ENCODE peak calls at places on chromosomes 13 and 19, in eight cellular contexts. G is aorta; V is activated CD4-positive, alpha-beta T cell treated with anti-CD3 and anti-CD28 coated beads for 24 hours; H is heart right ventricle; J is mesenteric fat pad; C is activated T-cell treated with anti-CD3 and anti-CD28 coated beads for 1 hour; E is T-cell; F is lung. D is an unnamed sample.

GRCh38 chr19:9075064-9075964 is 11.5 kb upstream of the OR1M1 start:
- DNase-seq in G (peak), V (no peak), H (peak), J (no peak), C (no peak), E (no peak), F (peak), D (peak)

GRCh38 chr13:101709952-101710351 is 257.5 kb downstream of the ITGBL1 start:
- DNase-seq in G (no peak), V (no peak), H (no peak), J (no peak), C (no peak), E (no peak), F (no peak), D (no peak)

GRCh38 chr13:56201834-56202233 is 938.9 kb upstream of the PRR20A start:
- DNase-seq in G (no peak), V (no peak), H (no peak), J (no peak), C (no peak), E (no peak), F (no peak), D (no peak)

GRCh38 chr13:39159393-39159792 is 121.1 kb downstream of the NHLRC3 start:
- DNase-seq in G (no peak), V (no peak), H (no peak), J (no peak), C (no peak), E (no peak), F (no peak), D (no peak)

GRCh38 chr13:100510208-100510997 is 78.2 kb downstream of the GGACT start:
- DNase-seq in G (no peak), V (no peak), H (no peak), J (no peak), C (no peak), E (no peak), F (no peak), D (no peak)

GRCh38 chr13:41074523-41074922 is 13.2 kb downstream of the WBP4 start:
- DNase-seq in G (no peak), V (no peak), H (no peak), J (no peak), C (no peak), E (no peak), F (no peak), D (no peak)

GRCh38 chr13:75906315-75906714 is 270.2 kb downstream of the LMO7 start:
- DNase-seq in G (no peak), V (no peak), H (no peak), J (no peak), C (no peak), E (no peak), F (no peak), D (no peak)

GRCh38 chr13:45339399-45339798 is 1.6 kb downstream of the TPT1 start:
- DNase-seq in G (no peak), V (no peak), H (no peak), J (no peak), C (no peak), E (no peak), F (no peak), D (no peak)

GRCh38 chr19:2296141-2296540 is 11.8 kb downstream of the LINGO3 start:
- DNase-seq in G (no peak), V (no peak), H (no peak), J (no peak), C (no peak), E (no peak), F (no peak), D (no peak)

GRCh38 chr19:19561946-19562664 is 24.0 kb downstream of the CILP2 start:
- DNase-seq in G (no peak), V (no peak), H (no peak), J (no peak), C (no peak), E (no peak), F (no peak), D (no peak)

GRCh38 chr13:98664047-98664446 is 87.1 kb upstream of the STK24 start:
- DNase-seq in G (no peak), V (peak), H (no peak), J (no peak), C (peak), E (no peak), F (no peak), D (no peak)

GRCh38 chr13:28204690-28205443 is 66.5 kb downstream of the PAN3 start:
- DNase-seq in G (no peak), V (peak), H (no peak), J (no peak), C (no peak), E (no peak), F (no peak), D (no peak)

GRCh38 chr19:44692379-44692721 is 6.6 kb upstream of the CEACAM16 start:
- DNase-seq in G (no peak), V (no peak), H (no peak), J (no peak), C (no peak), E (no peak), F (no peak), D (no peak)

GRCh38 chr13:22369090-22369489 is 698.2 kb downstream of the FGF9 start:
- DNase-seq in G (no peak), V (no peak), H (no peak), J (no peak), C (no peak), E (no peak), F (no peak), D (no peak)